ENCODE peak calls at places on chromosomes 2 and 18, in nine cellular contexts. F is astrocyte of the cerebellum, O is adrenal gland, V is astrocyte of the spinal cord, I is mammary epithelial cell, T is Kasumi-1, J is heart left ventricle, Z is GM04504, D is natural killer cell. C is an unnamed sample.

GRCh38 chr18:13616525-13617035 is 109.8 kb downstream of the FAM210A start:
- DNase-seq in F (no peak), O (no peak), V (no peak), I (no peak), T (no peak), J (no peak), Z (no peak), D (no peak), C (no peak)

GRCh38 chr18:56593906-56594305 is 44.5 kb downstream of the TXNL1 start:
- DNase-seq in F (no peak), O (no peak), V (peak), I (peak), T (no peak), J (no peak), Z (no peak), D (no peak), C (no peak)

GRCh38 chr2:117902933-117903332 is 88.4 kb downstream of the DDX18 start:
- DNase-seq in F (no peak), O (no peak), V (no peak), I (no peak), T (no peak), J (no peak), Z (no peak), D (no peak), C (no peak)

GRCh38 chr2:86410581-86410980 is 30.6 kb upstream of the KDM3A start:
- DNase-seq in F (no peak), O (no peak), V (no peak), I (no peak), T (no peak), J (no peak), Z (no peak), D (no peak), C (no peak)

GRCh38 chr2:8197101-8197500 is 484.8 kb upstream of the ID2 start:
- DNase-seq in F (peak), O (no peak), V (peak), I (no peak), T (no peak), J (no peak), Z (peak), D (no peak), C (no peak)

GRCh38 chr2:26850002-26850431 is 2.1 kb downstream of the DPYSL5 start:
- DNase-seq in F (no peak), O (no peak), V (no peak), I (no peak), T (no peak), J (no peak), Z (no peak), D (no peak), C (no peak)

GRCh38 chr18:8288447-8289213 is 320.6 kb upstream of the RAB12 start:
- DNase-seq in F (no peak), O (peak), V (no peak), I (no peak), T (no peak), J (no peak), Z (no peak), D (no peak), C (no peak)

GRCh38 chr2:173252581-173252980 is 102.1 kb upstream of the CDCA7 start:
- DNase-seq in F (no peak), O (no peak), V (no peak), I (no peak), T (no peak), J (no peak), Z (no peak), D (no peak), C (no peak)

GRCh38 chr2:224594840-224595239 is 9.7 kb upstream of the CUL3 start:
- DNase-seq in F (no peak), O (no peak), V (no peak), I (peak), T (no peak), J (no peak), Z (no peak), D (no peak), C (no peak)